ENCODE peak calls at places on chromosomes 12 and 14, in seven cellular contexts. M, U, J, N, S, R and Q are unnamed samples.

GRCh38 chr12:59070534-59070933 is 150.2 kb upstream of the LRIG3 start:
- DNase-seq in J (no peak), M (no peak), S (no peak), U (peak; percentile 78), R (no peak), N (no peak), Q (no peak)

GRCh38 chr14:50763386-50764007 is 67.5 kb downstream of the NIN start:
- DNase-seq in M (no peak), R (peak; percentile 82), U (no peak), N (no peak), S (no peak), J (no peak), Q (no peak)

GRCh38 chr12:124168016-124168415 is 126.9 kb upstream of the RFLNA start:
- DNase-seq in S (no peak), J (no peak), N (no peak), U (no peak), M (no peak), R (no peak), Q (no peak)

GRCh38 chr12:101566318-101566717 is 28.5 kb upstream of the MYBPC1 start:
- DNase-seq in R (no peak), U (no peak), J (no peak), N (no peak), M (no peak), S (peak; percentile 16), Q (peak; percentile 27)

GRCh38 chr12:6141048-6141447 is 16.6 kb upstream of the VWF start:
- DNase-seq in M (no peak), N (no peak), S (no peak), J (no peak), U (peak; percentile 85), R (peak; percentile 67), Q (no peak)

GRCh38 chr12:51865470-51865745 is 16.9 kb upstream of the FIGNL2 start:
- DNase-seq in U (no peak), S (no peak), N (no peak), M (no peak), R (no peak), J (no peak), Q (peak; percentile 48)

GRCh38 chr12:130832561-130833209 is 6.4 kb downstream of the STX2 start:
- DNase-seq in J (no peak), N (peak; percentile 57), S (no peak), R (peak; percentile 25), U (no peak), M (no peak), Q (no peak)

GRCh38 chr14:59262717-59263469 is 74.4 kb downstream of the DAAM1 start:
- DNase-seq in J (no peak), R (no peak), S (peak; percentile 95), N (no peak), M (no peak), U (peak; percentile 21), Q (peak; percentile 25)

GRCh38 chr14:53412819-53413664 is 259.9 kb upstream of the DDHD1 start:
- DNase-seq in J (no peak), U (peak; percentile 26), M (peak; percentile 20), S (peak; percentile 30), R (no peak), N (no peak), Q (peak; percentile 22)

GRCh38 chr14:69281450-69282169 is 21.7 kb downstream of the GALNT16 start:
- DNase-seq in S (no peak), U (no peak), J (no peak), R (no peak), M (no peak), N (no peak), Q (no peak)

GRCh38 chr12:51424094-51424661 is 453 bp upstream of the SLC4A8 start:
- DNase-seq in S (no peak), J (no peak), R (no peak), N (no peak), M (no peak), U (no peak), Q (no peak)

GRCh38 chr14:103158688-103159087 is 35.4 kb downstream of the TNFAIP2 start:
- DNase-seq in S (no peak), R (no peak), J (no peak), N (no peak), U (no peak), M (no peak), Q (no peak)

GRCh38 chr14:69005432-69006148 is 26.5 kb upstream of the ACTN1 start:
- DNase-seq in M (peak; percentile 51), R (peak; percentile 56), J (no peak), N (peak; percentile 73), U (peak; percentile 99), S (peak; percentile 57), Q (peak; percentile 53)

GRCh38 chr12:94326727-94327126 is 132.9 kb downstream of the CEP83 start:
- DNase-seq in S (no peak), R (no peak), U (no peak), N (no peak), M (no peak), J (no peak), Q (no peak)

GRCh38 chr12:93165384-93165932 is 212.3 kb upstream of the NUDT4 start:
- DNase-seq in U (no peak), N (no peak), S (no peak), M (no peak), J (no peak), R (no peak), Q (no peak)

GRCh38 chr12:64177001-64177400 is 45.1 kb downstream of the KICS2 start:
- DNase-seq in J (no peak), N (no peak), S (no peak), R (no peak), M (no peak), U (peak; percentile 81), Q (no peak)

GRCh38 chr12:96456265-96456974 is 33.0 kb upstream of the CFAP54 start:
- DNase-seq in U (no peak), S (no peak), M (no peak), R (no peak), J (no peak), N (no peak), Q (no peak)

GRCh38 chr12:59972941-59973340 is 377.1 kb downstream of the SLC16A7 start:
- DNase-seq in N (no peak), M (no peak), S (peak; percentile 12), U (peak; percentile 11), J (no peak), R (no peak), Q (no peak)

GRCh38 chr14:28142400-28143015 is 624.1 kb upstream of the FOXG1 start:
- DNase-seq in M (peak; percentile 36), R (no peak), U (no peak), N (no peak), S (no peak), J (no peak), Q (peak; percentile 15)

GRCh38 chr12:95674088-95674595 is 116.4 kb downstream of the NTN4 start:
- DNase-seq in R (no peak), S (no peak), J (no peak), U (peak; percentile 75), M (no peak), N (no peak), Q (no peak)

GRCh38 chr14:61485670-61486069 is 164.3 kb downstream of the PRKCH start:
- DNase-seq in J (no peak), R (no peak), U (no peak), M (no peak), N (no peak), S (no peak), Q (no peak)

GRCh38 chr14:106619618-106620017 is 1093.2 kb downstream of the TMEM121 start:
- DNase-seq in U (no peak), R (no peak), M (no peak), N (no peak), J (no peak), S (no peak), Q (no peak)

GRCh38 chr12:27627123-27627835 is 69.0 kb upstream of the REP15 start:
- DNase-seq in M (no peak), S (no peak), J (no peak), N (no peak), R (peak; percentile 17), U (peak; percentile 75), Q (no peak)

DNA sequence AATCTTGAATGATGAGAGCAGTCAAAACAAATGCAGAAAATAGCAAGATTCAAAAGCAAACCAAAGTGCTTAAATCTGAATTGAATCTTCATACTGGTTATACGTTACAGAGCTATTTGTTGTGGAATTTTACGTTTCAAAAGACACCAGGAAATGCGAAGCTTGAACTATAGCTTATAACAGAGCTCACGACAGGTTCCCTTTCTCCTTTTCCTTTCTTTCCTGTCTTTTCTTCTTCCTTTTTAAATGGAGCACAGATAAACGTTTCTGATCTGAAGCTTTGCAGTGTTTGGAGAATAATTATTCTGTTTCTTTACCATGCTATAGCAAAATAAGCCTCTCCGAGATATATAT is 492.6 kb upstream of the GARIN6 start:
- DNase-seq in M (no peak), N (no peak), S (no peak), R (no peak), J (no peak), U (no peak), Q (no peak)
- H3K4me3 ChIP-seq in M (no peak overlapping the region), N (no peak overlapping the region), S (no peak overlapping the region), R (no peak overlapping the region), J (no peak overlapping the region), U (no peak overlapping the region), Q (no peak overlapping the region)

GRCh38 chr14:22552827-22553076 is 36.3 kb downstream of the DAD1 start:
- DNase-seq in U (no peak), S (no peak), J (no peak), M (no peak), R (no peak), N (no peak), Q (no peak)
- H3K36me3 ChIP-seq in U (no peaks in the 10 kb centered on the region), S (no peaks in the 10 kb centered on the region), J (no peaks in the 10 kb centered on the region), M (no peaks in the 10 kb centered on the region), R (no peaks in the 10 kb centered on the region), N (no peaks in the 10 kb centered on the region), Q (no peaks in the 10 kb centered on the region)

GRCh38 chr14:93317836-93318807 is 14.7 kb downstream of the BTBD7 start:
- DNase-seq in R (peak; percentile 10), M (no peak), N (no peak), S (no peak), U (peak; percentile 77), J (no peak), Q (no peak)
- H3K4me3 ChIP-seq in R (no peak overlapping the region), M (no peak overlapping the region), N (no peak overlapping the region), S (no peak overlapping the region), U (no peak overlapping the region), J (no peak overlapping the region), Q (no peak overlapping the region)

GRCh38 chr12:122503783-122504590 is 3.3 kb upstream of the ZCCHC8 start:
- DNase-seq in U (no peak), M (no peak), R (no peak), J (no peak), N (no peak), S (no peak), Q (no peak)
- H3K36me3 ChIP-seq in U (peaks cover 32% of the 10 kb centered on the region), M (peaks cover 60% of the 10 kb centered on the region), R (peaks cover 26% of the 10 kb centered on the region), J (peaks cover 62% of the 10 kb centered on the region), N (peaks cover 69% of the 10 kb centered on the region), S (peaks cover 44% of the 10 kb centered on the region), Q (peaks cover 29% of the 10 kb centered on the region)

GRCh38 chr12:3673960-3674708 is 78.8 kb downstream of the CRACR2A start:
- DNase-seq in S (no peak), R (no peak), N (no peak), J (no peak), U (no peak), M (no peak), Q (no peak)
- H3K4me3 ChIP-seq in S (no peak overlapping the region), R (no peak overlapping the region), N (no peak overlapping the region), J (no peak overlapping the region), U (no peak overlapping the region), M (no peak overlapping the region), Q (no peak overlapping the region)